ENCODE peak calls at places on chromosomes 5 and 9, in nine cellular contexts. E is upper lobe of right lung, T is brain microvascular endothelial cell, Y is GM12865, C is cardiac fibroblast, I is PC-9, Q is A549, D is AG09309, S is fibroblast of mammary gland. N is an unnamed sample.

GRCh38 chr5:11400312-11400711 is 503.9 kb downstream of the CTNND2 start:
- DNase-seq in Q (no peak), T (no peak), C (no peak), D (no peak), Y (no peak), E (no peak), S (no peak), I (no peak), N (no peak)

GRCh38 chr5:148912714-148913398 is 86.4 kb downstream of the ADRB2 start:
- DNase-seq in Y (no peak), C (peak; percentile 87), E (no peak), D (peak; percentile 88), S (peak; percentile 97), T (peak; percentile 93), Q (peak; percentile 82), I (peak; percentile 95), N (peak; percentile 95)

GRCh38 chr5:181173420-181174342 is 26.3 kb downstream of the OR2V2 start:
- DNase-seq in C (no peak), D (no peak), S (peak; percentile 92), I (no peak), Q (peak; percentile 84), E (no peak), T (peak; percentile 89), Y (peak; percentile 88), N (no peak)

GRCh38 chr5:141514330-141515111 is 25.6 kb downstream of the PCDHGC5 start:
- DNase-seq in D (no peak), Y (peak; percentile 53), I (no peak), S (peak; percentile 65), C (peak; percentile 68), T (peak; percentile 35), Q (no peak), E (no peak), N (peak; percentile 58)

GRCh38 chr9:136147038-136147889 is 28.6 kb upstream of the TMEM250 start:
- DNase-seq in D (no peak), Y (no peak), Q (no peak), T (no peak), E (no peak), C (no peak), S (no peak), I (no peak), N (no peak)

GRCh38 chr5:144030904-144031303 is 139.6 kb downstream of the YIPF5 start:
- DNase-seq in D (no peak), Q (no peak), C (no peak), T (no peak), I (no peak), E (no peak), Y (no peak), S (no peak), N (no peak)

GRCh38 chr9:135051316-135052038 is 36.0 kb upstream of the OLFM1 start:
- DNase-seq in I (no peak), D (no peak), T (no peak), Q (no peak), E (peak; percentile 37), S (no peak), C (no peak), Y (no peak), N (no peak)

GRCh38 chr9:137286980-137287383 is 9.5 kb downstream of the TOR4A start:
- DNase-seq in E (peak; percentile 68), S (peak; percentile 71), Q (peak; percentile 94), D (no peak), T (peak; percentile 74), C (peak; percentile 67), Y (peak; percentile 67), I (peak; percentile 63), N (peak; percentile 56)

GRCh38 chr9:7613931-7614330 is 185.6 kb downstream of the DMAC1 start:
- DNase-seq in Y (no peak), T (no peak), E (no peak), C (no peak), D (no peak), S (no peak), Q (no peak), I (no peak), N (no peak)

GRCh38 chr5:54713923-54714581 is 196.5 kb downstream of the SNX18 start:
- DNase-seq in S (peak; percentile 20), Y (no peak), T (peak; percentile 54), Q (no peak), I (no peak), D (peak; percentile 14), C (peak; percentile 91), E (no peak), N (peak; percentile 93)

GRCh38 chr9:109904666-109905065 is 124.7 kb downstream of the PALM2AKAP2 start:
- DNase-seq in Q (no peak), D (peak; percentile 57), I (no peak), E (no peak), C (no peak), S (peak; percentile 68), Y (no peak), T (no peak), N (peak; percentile 63)

GRCh38 chr5:44797723-44798122 is 11.0 kb upstream of the MRPS30 start:
- DNase-seq in D (no peak), C (no peak), T (no peak), S (no peak), Y (no peak), E (no peak), I (no peak), Q (no peak), N (no peak)

GRCh38 chr9:107907715-107908114 is 418.1 kb upstream of the KLF4 start:
- DNase-seq in E (no peak), S (peak; percentile 8), T (no peak), C (no peak), Y (no peak), D (no peak), I (no peak), Q (no peak), N (no peak)

GRCh38 chr5:88824892-88825781 is 57.8 kb downstream of the MEF2C start:
- DNase-seq in I (no peak), D (peak; percentile 10), E (no peak), Y (no peak), S (peak; percentile 64), Q (no peak), T (peak; percentile 68), C (peak; percentile 80), N (peak; percentile 78)

GRCh38 chr9:129138476-129139232 is 27.4 kb downstream of the PTPA start:
- DNase-seq in I (no peak), E (no peak), Q (no peak), D (peak; percentile 42), T (no peak), C (peak; percentile 89), S (peak; percentile 78), Y (no peak), N (peak; percentile 91)

GRCh38 chr9:96318921-96319560 is 17.1 kb upstream of the HSD17B3 start:
- DNase-seq in Y (peak; percentile 5), E (no peak), D (no peak), T (no peak), C (no peak), S (no peak), Q (no peak), I (no peak), N (no peak)

GRCh38 chr5:168020522-168021294 is 270.7 kb upstream of the WWC1 start:
- DNase-seq in Q (no peak), S (peak; percentile 24), Y (no peak), I (no peak), C (peak; percentile 61), T (no peak), E (no peak), D (no peak), N (peak; percentile 44)

GRCh38 chr5:129852747-129853352 is 51.4 kb upstream of the CHSY3 start:
- DNase-seq in T (peak; percentile 74), D (peak; percentile 16), E (peak; percentile 83), C (peak; percentile 79), Q (peak; percentile 43), Y (peak; percentile 73), S (peak; percentile 73), I (no peak), N (peak; percentile 70)
- TF ChIP-seq CTCF in T (peak; percentile 99), D (peak; percentile 96), E (peak; percentile 94), C (peak; percentile 94), Q (peak; percentile 86), Y (peak; percentile 93), S (peak; percentile 99), I (peak; percentile 95), N (peak; percentile 98)

GRCh38 chr5:179794575-179794974 is 789 bp downstream of the LTC4S start:
- DNase-seq in S (no peak), D (no peak), I (no peak), C (no peak), Y (no peak), E (no peak), Q (no peak), T (no peak), N (no peak)

GRCh38 chr5:179792612-179793469 is 945 bp upstream of the LTC4S start:
- DNase-seq in Q (no peak), I (no peak), Y (no peak), T (no peak), C (no peak), S (no peak), D (no peak), E (no peak), N (peak; percentile 37)

GRCh38 chr5:179793470-179794139 is at the start of gene LTC4S:
- DNase-seq in T (no peak), Y (no peak), Q (no peak), E (peak; percentile 83), C (peak; percentile 93), S (peak; percentile 54), D (no peak), I (no peak), N (peak; percentile 80)

GRCh38 chr5:179795049-179795862 is 1.5 kb downstream of the LTC4S start:
- DNase-seq in D (no peak), Q (no peak), C (no peak), I (peak; percentile 65), T (no peak), E (peak; percentile 80), S (no peak), Y (no peak), N (no peak)

GRCh38 chr5:179794171-179794570 is 385 bp downstream of the LTC4S start:
- DNase-seq in E (no peak), D (no peak), Q (no peak), C (no peak), I (no peak), S (no peak), T (no peak), Y (no peak), N (no peak)
- H3K4me3 ChIP-seq in E (peak overlapping the region; percentile 68), D (no peak overlapping the region), Q (no peak overlapping the region), C (no peak overlapping the region), I (no peak overlapping the region), S (no peak overlapping the region), T (no peak overlapping the region), Y (no peak overlapping the region), N (peak overlapping the region; percentile 53)

DNA sequence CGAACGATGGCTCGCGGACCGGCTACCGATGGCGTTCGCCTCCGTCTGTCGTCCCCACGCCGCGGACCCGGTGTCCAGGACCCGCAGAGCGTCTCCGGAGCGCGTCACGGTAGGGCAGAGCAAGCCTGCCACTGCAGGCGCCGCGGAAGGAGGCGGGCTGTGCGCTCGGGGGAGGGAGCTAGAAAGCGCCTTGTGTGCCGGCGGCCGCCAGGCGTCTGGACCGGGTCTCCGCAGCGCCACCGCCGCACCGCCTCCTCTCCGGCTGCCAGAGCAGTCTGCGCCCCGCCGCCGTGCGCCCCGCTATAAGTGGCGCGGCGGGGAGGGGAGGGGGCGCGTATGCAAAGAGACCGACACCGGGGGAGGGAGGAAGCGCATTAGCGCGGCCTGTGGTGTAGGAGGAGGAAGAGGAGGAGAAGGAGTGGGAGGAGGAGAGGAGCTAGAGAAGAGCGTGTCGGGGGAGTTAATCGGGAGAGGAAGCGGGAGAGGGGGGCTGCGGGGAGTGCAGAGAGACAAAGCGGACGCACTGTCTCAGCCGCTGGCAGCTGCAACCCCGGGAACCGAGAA is at the start of gene ENC1:
- DNase-seq in Q (peak; percentile 48), Y (peak; percentile 95), S (peak; percentile 83), T (peak; percentile 86), E (peak; percentile 96), C (peak; percentile 90), I (peak; percentile 80), D (no peak), N (peak; percentile 80)
- TF ChIP-seq CTCF in Q (no peak), Y (peak; percentile 53), S (no peak), T (peak; percentile 58), E (peak; percentile 57), C (peak; percentile 39), I (no peak), D (peak; percentile 52), N (peak; percentile 59)

GRCh38 chr9:113564804-113565237 is 101.3 kb downstream of the RGS3 start:
- DNase-seq in D (no peak), Q (no peak), T (peak; percentile 41), Y (no peak), C (peak; percentile 82), E (peak; percentile 86), I (peak; percentile 46), S (peak; percentile 46), N (peak; percentile 54)
- H3K4me3 ChIP-seq in D (peak overlapping the region; percentile 70), Q (no peak overlapping the region), T (peak overlapping the region; percentile 66), Y (no peak overlapping the region), C (peak overlapping the region; percentile 50), E (peak overlapping the region; percentile 43), I (peak overlapping the region; percentile 69), S (peak overlapping the region; percentile 54), N (peak overlapping the region; percentile 74)